ENCODE peak calls at places on chromosomes 4 and X, in six cellular contexts. B is MM.1S, Z is GM23338, Q is HCT116, D is neural progenitor cell, T is hepatocyte. J is an unnamed sample.

GRCh38 chr4:102687982-102688433 is 72.8 kb downstream of the MANBA start:
- DNase-seq in D (no peak), B (no peak), Q (no peak), T (no peak), Z (no peak), J (no peak)

GRCh38 chrX:30702736-30703135 is 49.5 kb downstream of the GK start:
- DNase-seq in Z (no peak), T (no peak), Q (no peak), B (no peak), D (no peak), J (no peak)

GRCh38 chr4:76585897-76586360 is 150.9 kb downstream of the SHROOM3 start:
- DNase-seq in B (peak), D (peak), T (peak), Z (peak), Q (peak), J (peak)

GRCh38 chrX:42577936-42578335 is 200.0 kb downstream of the PPP1R2C start:
- DNase-seq in Z (no peak), Q (no peak), D (no peak), T (peak), B (peak), J (no peak)

GRCh38 chr4:184668511-184669114 is 19.1 kb downstream of the PRIMPOL start:
- DNase-seq in B (peak), T (no peak), D (no peak), Z (no peak), Q (no peak), J (no peak)

GRCh38 chr4:106238819-106239420 is 77.1 kb downstream of the TBCK start:
- DNase-seq in Q (peak), D (peak), T (peak), B (peak), Z (peak), J (peak)

GRCh38 chr4:112421911-112422310 is 94.1 kb downstream of the NEUROG2 start:
- DNase-seq in T (no peak), B (no peak), Z (no peak), D (no peak), Q (no peak), J (no peak)

GRCh38 chr4:55358668-55359067 is 12.6 kb downstream of the SRD5A3 start:
- DNase-seq in B (no peak), D (no peak), Q (peak), Z (no peak), T (no peak), J (peak)

GRCh38 chr4:158873795-158874359 is 105.1 kb downstream of the FNIP2 start:
- DNase-seq in T (peak), Q (peak), Z (no peak), B (no peak), D (no peak), J (peak)

GRCh38 chr4:187286536-187286935 is 562.9 kb upstream of the FAT1 start:
- DNase-seq in D (no peak), Z (no peak), Q (no peak), B (no peak), T (peak), J (no peak)

GRCh38 chr4:186881521-186882220 is 158.0 kb upstream of the FAT1 start:
- DNase-seq in D (no peak), Z (no peak), Q (peak), T (peak), B (no peak), J (peak)

GRCh38 chr4:185346975-185347601 is 48.6 kb downstream of the LRP2BP start:
- DNase-seq in T (no peak), D (no peak), Q (no peak), B (no peak), Z (no peak), J (no peak)

GRCh38 chr4:65482410-65482809 is 187.9 kb downstream of the EPHA5 start:
- DNase-seq in B (no peak), Q (no peak), Z (no peak), D (no peak), T (no peak), J (peak)

GRCh38 chrX:25206761-25207160 is 191.0 kb upstream of the ARX start:
- DNase-seq in B (no peak), D (no peak), Q (no peak), Z (no peak), T (no peak), J (peak)

GRCh38 chr4:14513471-14513870 is 488.8 kb upstream of the CPEB2 start:
- DNase-seq in B (no peak), T (no peak), Q (no peak), D (no peak), Z (no peak), J (no peak)

GRCh38 chrX:66013195-66013816 is 26.6 kb downstream of the VSIG4 start:
- DNase-seq in Q (no peak), B (no peak), D (no peak), Z (no peak), T (no peak), J (no peak)

GRCh38 chrX:13376857-13377441 is 57.1 kb upstream of the ATXN3L start:
- DNase-seq in Z (no peak), T (peak), Q (no peak), B (no peak), D (no peak), J (peak)

GRCh38 chr4:63296773-63297172 is 1112.5 kb downstream of the TECRL start:
- DNase-seq in T (peak), B (no peak), Q (no peak), Z (peak), D (peak), J (peak)

GRCh38 chrX:46354481-46354880 is 190.7 kb downstream of the ZNF674 start:
- DNase-seq in D (no peak), Q (no peak), B (no peak), T (no peak), Z (no peak), J (no peak)

GRCh38 chr4:113826431-113826830 is 64.9 kb upstream of the CAMK2D start:
- DNase-seq in T (no peak), Z (no peak), B (no peak), Q (no peak), D (no peak), J (no peak)

GRCh38 chrX:103913356-103914020 is 48.9 kb upstream of the TMSB15B start:
- DNase-seq in D (no peak), Z (peak), Q (no peak), T (no peak), B (no peak), J (peak)

GRCh38 chrX:48530736-48531135 is 8.8 kb upstream of the TBC1D25 start:
- DNase-seq in Z (no peak), Q (no peak), B (no peak), D (no peak), T (no peak), J (peak)

GRCh38 chrX:48533165-48533564 is 6.3 kb upstream of the TBC1D25 start:
- DNase-seq in Q (no peak), T (no peak), D (no peak), Z (no peak), B (no peak), J (no peak)

GRCh38 chrX:48532201-48532600 is 7.3 kb upstream of the TBC1D25 start:
- DNase-seq in Q (no peak), T (no peak), B (no peak), Z (no peak), D (no peak), J (no peak)

GRCh38 chrX:48531359-48531954 is 8.1 kb upstream of the TBC1D25 start:
- DNase-seq in Q (no peak), Z (no peak), T (no peak), D (no peak), B (no peak), J (peak)
- TF ChIP-seq EZH2phosphoT487 in Q (no peak), Z (no peak), T (no peak), D (no peak), B (no peak), J (no peak)

DNA sequence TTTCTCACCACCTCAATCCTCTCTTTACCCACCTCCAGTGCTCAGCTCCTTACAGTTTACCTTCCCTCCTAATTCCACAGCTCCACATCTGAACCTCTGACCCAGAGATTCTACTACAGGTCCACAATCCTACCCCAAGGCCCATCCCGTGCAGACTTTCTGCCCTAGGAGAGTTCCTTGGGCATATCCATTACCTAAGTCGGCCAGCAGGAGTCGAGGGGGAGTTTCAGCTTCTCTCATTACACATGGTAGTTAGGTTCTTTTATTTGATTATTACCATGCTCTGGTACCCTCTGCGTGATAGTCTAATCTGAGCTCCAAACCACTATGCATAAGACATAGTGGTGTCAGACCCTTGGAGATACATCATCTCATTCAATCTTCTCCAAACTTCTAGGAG is 117.9 kb downstream of the SH3RF1 start:
- DNase-seq in B (no peak), Z (peak), Q (no peak), T (no peak), D (no peak), J (no peak)
- TF ChIP-seq CTCF in B (no peak), Z (peak), Q (peak), T (no peak), D (peak), J (peak)

GRCh38 chr4:560731-561211 is 15.3 kb downstream of the TMEM271 start:
- DNase-seq in Z (no peak), Q (no peak), D (no peak), T (no peak), B (no peak), J (no peak)
- TF ChIP-seq EZH2 in Z (no peak), Q (no peak), D (no peak), T (no peak), B (no peak), J (no peak)

GRCh38 chrX:154477891-154478477 is 1.1 kb downstream of the LAGE3 start:
- DNase-seq in Q (no peak), B (no peak), T (no peak), D (no peak), Z (no peak), J (no peak)
- TF ChIP-seq EZH2phosphoT487 in Q (no peak), B (no peak), T (no peak), D (no peak), Z (no peak), J (no peak)